ENCODE peak calls at places on chromosomes 16 and 17, in five cellular contexts. V, N, M, F and D are unnamed samples.

GRCh38 chr16:57901480-57902069 is 69.4 kb downstream of the CNGB1 start:
- DNase-seq in N (no peak), V (no peak), M (no peak), F (no peak), D (no peak)

GRCh38 chr16:30535777-30536190 is 1.1 kb upstream of the ZNF747 start:
- DNase-seq in V (peak; percentile 71), N (peak; percentile 77), F (no peak), M (peak; percentile 82), D (no peak)

GRCh38 chr17:38575781-38576180 is 30.0 kb downstream of the SRCIN1 start:
- DNase-seq in N (no peak), M (no peak), F (no peak), V (no peak), D (no peak)

GRCh38 chr17:41521574-41522261 is 3.0 kb upstream of the KRT15 start:
- DNase-seq in V (peak; percentile 89), M (no peak), N (no peak), F (no peak), D (no peak)

GRCh38 chr16:89323120-89323960 is 105.8 kb downstream of the ZNF778 start:
- DNase-seq in M (no peak), V (no peak), F (no peak), N (peak; percentile 16), D (no peak)

GRCh38 chr17:57902800-57903759 is 52.1 kb downstream of the CUEDC1 start:
- DNase-seq in F (peak; percentile 86), V (peak; percentile 84), M (peak; percentile 91), N (peak; percentile 92), D (no peak)

GRCh38 chr17:69516911-69517310 is 102.4 kb downstream of the MAP2K6 start:
- DNase-seq in V (peak; percentile 4), N (no peak), M (peak; percentile 61), F (peak; percentile 55), D (no peak)

GRCh38 chr17:36641331-36641876 is 40.0 kb downstream of the MRM1 start:
- DNase-seq in F (no peak), M (no peak), V (no peak), N (no peak), D (no peak)

GRCh38 chr16:72844225-72844920 is 203.6 kb downstream of the ZFHX3 start:
- DNase-seq in N (no peak), V (no peak), M (no peak), F (peak; percentile 30), D (no peak)

GRCh38 chr17:9074106-9074505 is 52.8 kb downstream of the NTN1 start:
- DNase-seq in V (no peak), F (no peak), M (no peak), N (no peak), D (no peak)

GRCh38 chr17:77560417-77560816 is 398.1 kb upstream of the TNRC6C start:
- DNase-seq in F (no peak), N (no peak), M (no peak), V (no peak), D (no peak)

GRCh38 chr17:41800601-41801373 is 11.0 kb downstream of the P3H4 start:
- DNase-seq in V (peak; percentile 57), M (peak; percentile 70), N (no peak), F (peak; percentile 82), D (no peak)

GRCh38 chr16:86038923-86039310 is 140.0 kb downstream of the IRF8 start:
- DNase-seq in M (no peak), N (no peak), V (no peak), F (no peak), D (no peak)

GRCh38 chr17:64694207-64694606 is 32.1 kb upstream of the SMURF2 start:
- DNase-seq in M (no peak), V (peak; percentile 77), N (peak; percentile 63), F (no peak), D (no peak)

GRCh38 chr17:63395075-63395815 is 50.9 kb downstream of the CYB561 start:
- DNase-seq in F (no peak), V (peak; percentile 85), M (no peak), N (no peak), D (no peak)

GRCh38 chr17:16304832-16305231 is 48.4 kb downstream of the CENPV start:
- DNase-seq in V (peak; percentile 25), M (peak; percentile 57), F (no peak), N (no peak), D (no peak)

GRCh38 chr17:50728112-50728429 is 8.7 kb downstream of the LUC7L3 start:
- DNase-seq in N (no peak), V (no peak), F (no peak), M (no peak), D (no peak)

GRCh38 chr16:830107-830870 is 29.8 kb upstream of the GNG13 start:
- DNase-seq in V (no peak), F (no peak), M (no peak), N (no peak), D (no peak)

GRCh38 chr17:50028207-50029120 is 27.4 kb upstream of the ITGA3 start:
- DNase-seq in M (no peak), F (no peak), V (peak; percentile 92), N (no peak), D (no peak)

GRCh38 chr16:78060295-78060694 is 37.9 kb downstream of the CLEC3A start:
- DNase-seq in N (no peak), F (no peak), M (no peak), V (no peak), D (no peak)

GRCh38 chr17:66386789-66387351 is 84.5 kb downstream of the PRKCA start:
- DNase-seq in V (no peak), N (no peak), F (no peak), M (no peak), D (no peak)

GRCh38 chr16:17345043-17345442 is 125.7 kb downstream of the XYLT1 start:
- DNase-seq in N (peak; percentile 61), V (no peak), F (no peak), M (no peak), D (no peak)

GRCh38 chr17:65041518-65041917 is 15.0 kb downstream of the GNA13 start:
- DNase-seq in V (no peak), M (no peak), N (no peak), F (no peak), D (no peak)